ENCODE peak calls at places on chromosomes 16 and 17, in five cellular contexts. S, M, Q, F and N are unnamed samples.

GRCh38 chr16:23504076-23504452 is 6.2 kb downstream of the GGA2 start:
- DNase-seq in F (no peak), Q (no peak), S (no peak), M (peak; percentile 68), N (no peak)

GRCh38 chr17:30253316-30253715 is 17.8 kb upstream of the SLC6A4 start:
- DNase-seq in F (no peak), M (no peak), Q (no peak), S (no peak), N (no peak)

GRCh38 chr17:45302649-45303173 is 14.1 kb downstream of the MAP3K14 start:
- DNase-seq in Q (peak; percentile 77), S (no peak), F (no peak), M (peak; percentile 80), N (no peak)

GRCh38 chr17:27929990-27930389 is 36.8 kb upstream of the LYRM9 start:
- DNase-seq in F (no peak), S (no peak), M (peak; percentile 70), Q (no peak), N (peak; percentile 54)

GRCh38 chr17:30000001-30000754 is 58.7 kb downstream of the EFCAB5 start:
- DNase-seq in F (no peak), M (peak; percentile 45), Q (peak; percentile 30), S (no peak), N (no peak)

GRCh38 chr17:73637866-73638265 is 6.4 kb downstream of the SDK2 start:
- DNase-seq in Q (no peak), M (no peak), F (no peak), S (no peak), N (no peak)

GRCh38 chr17:34996422-34997029 is 16.2 kb downstream of the LIG3 start:
- DNase-seq in M (no peak), Q (no peak), F (no peak), S (no peak), N (no peak)

GRCh38 chr16:16045879-16046278 is 96.5 kb downstream of the ABCC1 start:
- DNase-seq in S (no peak), F (no peak), Q (peak; percentile 21), M (no peak), N (no peak)

GRCh38 chr16:9340402-9341095 is 249.1 kb downstream of the HAPSTR1 start:
- DNase-seq in F (no peak), M (no peak), S (peak; percentile 79), Q (no peak), N (no peak)

GRCh38 chr16:84966150-84966447 is 45.2 kb downstream of the ZDHHC7 start:
- DNase-seq in S (no peak), M (no peak), Q (no peak), F (no peak), N (no peak)

GRCh38 chr16:85717393-85718152 is 28.8 kb upstream of the GINS2 start:
- DNase-seq in F (peak; percentile 60), Q (peak; percentile 84), S (peak; percentile 57), M (peak; percentile 64), N (peak; percentile 72)

GRCh38 chr16:54585094-54585493 is 298.5 kb upstream of the IRX3 start:
- DNase-seq in M (no peak), Q (no peak), F (no peak), S (no peak), N (no peak)